ENCODE peak calls at places on chromosomes 4 and X, in nine cellular contexts. One of them, this sample, is unnamed.
A peak's percentile ranks its signal among the peaks of the same experiment; 100 is the strongest.

GRCh38 chr4:154643493-154643892 is 31.0 kb upstream of the FGG start:
- DNase-seq in fibroblast of the conjunctiva: no peak
- DNase-seq in MCF 10A: peak; percentile 38
- DNase-seq in EL: no peak
- DNase-seq in NCI-H345: no peak
- DNase-seq in breast epithelium: no peak
- DNase-seq in anterior cingulate cortex: no peak
- DNase-seq in HT1080: peak; percentile 18
- DNase-seq in A549: no peak
- DNase-seq in this sample: no peak

GRCh38 chr4:7708981-7709380 is 230.7 kb downstream of the AFAP1 start:
- DNase-seq in fibroblast of the conjunctiva: no peak
- DNase-seq in MCF 10A: no peak
- DNase-seq in EL: no peak
- DNase-seq in NCI-H345: no peak
- DNase-seq in breast epithelium: no peak
- DNase-seq in anterior cingulate cortex: no peak
- DNase-seq in HT1080: peak; percentile 60
- DNase-seq in A549: no peak
- DNase-seq in this sample: no peak

GRCh38 chr4:19455196-19455595 is 796.5 kb upstream of the SLIT2 start:
- DNase-seq in fibroblast of the conjunctiva: no peak
- DNase-seq in MCF 10A: no peak
- DNase-seq in EL: no peak
- DNase-seq in NCI-H345: peak; percentile 56
- DNase-seq in breast epithelium: no peak
- DNase-seq in anterior cingulate cortex: no peak
- DNase-seq in HT1080: no peak
- DNase-seq in A549: no peak
- DNase-seq in this sample: no peak

GRCh38 chr4:119748853-119749252 is 120.2 kb upstream of the PDE5A start:
- DNase-seq in fibroblast of the conjunctiva: peak; percentile 85
- DNase-seq in MCF 10A: no peak
- DNase-seq in EL: peak; percentile 58
- DNase-seq in NCI-H345: no peak
- DNase-seq in breast epithelium: no peak
- DNase-seq in anterior cingulate cortex: no peak
- DNase-seq in HT1080: no peak
- DNase-seq in A549: no peak
- DNase-seq in this sample: no peak

GRCh38 chrX:111328858-111329257 is 58.6 kb upstream of the CAPN6 start:
- DNase-seq in fibroblast of the conjunctiva: no peak
- DNase-seq in MCF 10A: no peak
- DNase-seq in EL: no peak
- DNase-seq in NCI-H345: no peak
- DNase-seq in breast epithelium: no peak
- DNase-seq in anterior cingulate cortex: no peak
- DNase-seq in HT1080: no peak
- DNase-seq in A549: no peak
- DNase-seq in this sample: no peak

GRCh38 chr4:152680988-152681731 is 1.4 kb upstream of the TMEM154 start:
- DNase-seq in fibroblast of the conjunctiva: peak; percentile 2
- DNase-seq in MCF 10A: peak; percentile 87
- DNase-seq in EL: peak; percentile 94
- DNase-seq in NCI-H345: no peak
- DNase-seq in breast epithelium: no peak
- DNase-seq in anterior cingulate cortex: no peak
- DNase-seq in HT1080: peak; percentile 96
- DNase-seq in A549: peak; percentile 19
- DNase-seq in this sample: no peak

GRCh38 chr4:177574446-177574845 is 132.2 kb upstream of the AGA start:
- DNase-seq in fibroblast of the conjunctiva: no peak
- DNase-seq in MCF 10A: peak; percentile 76
- DNase-seq in EL: peak; percentile 44
- DNase-seq in NCI-H345: no peak
- DNase-seq in breast epithelium: no peak
- DNase-seq in anterior cingulate cortex: no peak
- DNase-seq in HT1080: no peak
- DNase-seq in A549: no peak
- DNase-seq in this sample: no peak

GRCh38 chr4:173990879-173991231 is 292.6 kb downstream of the FBXO8 start:
- DNase-seq in fibroblast of the conjunctiva: no peak
- DNase-seq in MCF 10A: no peak
- DNase-seq in EL: no peak
- DNase-seq in NCI-H345: no peak
- DNase-seq in breast epithelium: no peak
- DNase-seq in anterior cingulate cortex: no peak
- DNase-seq in HT1080: no peak
- DNase-seq in A549: no peak
- DNase-seq in this sample: no peak

GRCh38 chr4:151850751-151851150 is 89.9 kb upstream of the GATB start:
- DNase-seq in fibroblast of the conjunctiva: no peak
- DNase-seq in MCF 10A: peak; percentile 10
- DNase-seq in EL: peak; percentile 2
- DNase-seq in NCI-H345: no peak
- DNase-seq in breast epithelium: no peak
- DNase-seq in anterior cingulate cortex: no peak
- DNase-seq in HT1080: no peak
- DNase-seq in A549: no peak
- DNase-seq in this sample: no peak

GRCh38 chr4:130722370-130722769 is 1626.4 kb downstream of the C4orf33 start:
- DNase-seq in fibroblast of the conjunctiva: no peak
- DNase-seq in MCF 10A: peak; percentile 77
- DNase-seq in EL: no peak
- DNase-seq in NCI-H345: no peak
- DNase-seq in breast epithelium: no peak
- DNase-seq in anterior cingulate cortex: no peak
- DNase-seq in HT1080: peak; percentile 39
- DNase-seq in A549: no peak
- DNase-seq in this sample: no peak

GRCh38 chrX:96004386-96004785 is 680.3 kb upstream of the DIAPH2 start:
- DNase-seq in fibroblast of the conjunctiva: peak; percentile 30
- DNase-seq in MCF 10A: peak; percentile 51
- DNase-seq in EL: peak; percentile 1
- DNase-seq in NCI-H345: no peak
- DNase-seq in breast epithelium: no peak
- DNase-seq in anterior cingulate cortex: no peak
- DNase-seq in HT1080: peak; percentile 83
- DNase-seq in A549: no peak
- DNase-seq in this sample: no peak

GRCh38 chrX:41273638-41274037 is 60.3 kb upstream of the DDX3X start:
- DNase-seq in fibroblast of the conjunctiva: no peak
- DNase-seq in MCF 10A: peak; percentile 20
- DNase-seq in EL: peak; percentile 29
- DNase-seq in NCI-H345: no peak
- DNase-seq in breast epithelium: no peak
- DNase-seq in anterior cingulate cortex: no peak
- DNase-seq in HT1080: peak; percentile 5
- DNase-seq in A549: no peak
- DNase-seq in this sample: no peak

GRCh38 chr4:148443550-148444295 is 1.5 kb upstream of the NR3C2 start:
- DNase-seq in fibroblast of the conjunctiva: no peak
- DNase-seq in MCF 10A: no peak
- DNase-seq in EL: no peak
- DNase-seq in NCI-H345: no peak
- DNase-seq in breast epithelium: no peak
- DNase-seq in anterior cingulate cortex: no peak
- DNase-seq in HT1080: no peak
- DNase-seq in A549: no peak
- DNase-seq in this sample: peak; percentile 37

GRCh38 chrX:110286126-110286525 is 31.8 kb downstream of the AMMECR1 start:
- DNase-seq in fibroblast of the conjunctiva: peak; percentile 68
- DNase-seq in MCF 10A: peak; percentile 77
- DNase-seq in EL: peak; percentile 81
- DNase-seq in NCI-H345: no peak
- DNase-seq in breast epithelium: no peak
- DNase-seq in anterior cingulate cortex: no peak
- DNase-seq in HT1080: peak; percentile 84
- DNase-seq in A549: peak; percentile 39
- DNase-seq in this sample: no peak

GRCh38 chr4:72942565-72942964 is 127.0 kb downstream of the COX18 start:
- DNase-seq in fibroblast of the conjunctiva: no peak
- DNase-seq in MCF 10A: no peak
- DNase-seq in EL: no peak
- DNase-seq in NCI-H345: no peak
- DNase-seq in breast epithelium: no peak
- DNase-seq in anterior cingulate cortex: no peak
- DNase-seq in HT1080: no peak
- DNase-seq in A549: no peak
- DNase-seq in this sample: no peak

GRCh38 chr4:105741548-105741947 is 33.0 kb downstream of the GSTCD start:
- DNase-seq in fibroblast of the conjunctiva: peak; percentile 53
- DNase-seq in MCF 10A: no peak
- DNase-seq in EL: no peak
- DNase-seq in NCI-H345: no peak
- DNase-seq in breast epithelium: no peak
- DNase-seq in anterior cingulate cortex: no peak
- DNase-seq in HT1080: no peak
- DNase-seq in A549: no peak
- DNase-seq in this sample: no peak

GRCh38 chrX:120457766-120458180 is 11.3 kb downstream of the LAMP2 start:
- DNase-seq in fibroblast of the conjunctiva: peak; percentile 55
- DNase-seq in MCF 10A: peak; percentile 91
- DNase-seq in EL: peak; percentile 78
- DNase-seq in NCI-H345: no peak
- DNase-seq in breast epithelium: no peak
- DNase-seq in anterior cingulate cortex: no peak
- DNase-seq in HT1080: peak; percentile 83
- DNase-seq in A549: no peak
- DNase-seq in this sample: peak; percentile 1

GRCh38 chr4:105709081-105709450 is 482 bp downstream of the GSTCD start:
- DNase-seq in fibroblast of the conjunctiva: no peak
- DNase-seq in MCF 10A: peak; percentile 46
- DNase-seq in EL: peak; percentile 37
- DNase-seq in NCI-H345: peak; percentile 8
- DNase-seq in breast epithelium: no peak
- DNase-seq in anterior cingulate cortex: no peak
- DNase-seq in HT1080: no peak
- DNase-seq in A549: peak; percentile 3
- DNase-seq in this sample: peak; percentile 3

GRCh38 chrX:47247999-47248320 is 15.2 kb downstream of the USP11 start:
- DNase-seq in fibroblast of the conjunctiva: no peak
- DNase-seq in MCF 10A: no peak
- DNase-seq in EL: no peak
- DNase-seq in NCI-H345: no peak
- DNase-seq in breast epithelium: no peak
- DNase-seq in anterior cingulate cortex: no peak
- DNase-seq in HT1080: no peak
- DNase-seq in A549: no peak
- DNase-seq in this sample: no peak

GRCh38 chr4:56999751-57000150 is 21.1 kb downstream of the POLR2B start:
- DNase-seq in fibroblast of the conjunctiva: no peak
- DNase-seq in MCF 10A: no peak
- DNase-seq in EL: no peak
- DNase-seq in NCI-H345: no peak
- DNase-seq in breast epithelium: no peak
- DNase-seq in anterior cingulate cortex: no peak
- DNase-seq in HT1080: no peak
- DNase-seq in A549: no peak
- DNase-seq in this sample: no peak

GRCh38 chr4:127126718-127127117 is 506.0 kb upstream of the INTU start:
- DNase-seq in fibroblast of the conjunctiva: no peak
- DNase-seq in MCF 10A: no peak
- DNase-seq in EL: no peak
- DNase-seq in NCI-H345: no peak
- DNase-seq in breast epithelium: no peak
- DNase-seq in anterior cingulate cortex: no peak
- DNase-seq in HT1080: no peak
- DNase-seq in A549: no peak
- DNase-seq in this sample: no peak

GRCh38 chr4:61273237-61273636 is 73.1 kb downstream of the ADGRL3 start:
- DNase-seq in fibroblast of the conjunctiva: no peak
- DNase-seq in MCF 10A: peak; percentile 57
- DNase-seq in EL: peak; percentile 0
- DNase-seq in NCI-H345: no peak
- DNase-seq in breast epithelium: no peak
- DNase-seq in anterior cingulate cortex: no peak
- DNase-seq in HT1080: no peak
- DNase-seq in A549: no peak
- DNase-seq in this sample: no peak

GRCh38 chr4:169615467-169616106 is 3.2 kb upstream of the NEK1 start:
- DNase-seq in fibroblast of the conjunctiva: no peak
- DNase-seq in MCF 10A: no peak
- DNase-seq in EL: no peak
- DNase-seq in NCI-H345: no peak
- DNase-seq in breast epithelium: no peak
- DNase-seq in anterior cingulate cortex: no peak
- DNase-seq in HT1080: peak; percentile 60
- DNase-seq in A549: no peak
- DNase-seq in this sample: no peak

GRCh38 chrX:69060631-69061408 is 104.4 kb downstream of the PJA1 start:
- DNase-seq in fibroblast of the conjunctiva: no peak
- DNase-seq in MCF 10A: peak; percentile 65
- DNase-seq in EL: peak; percentile 12
- DNase-seq in NCI-H345: no peak
- DNase-seq in breast epithelium: no peak
- DNase-seq in anterior cingulate cortex: no peak
- DNase-seq in HT1080: peak; percentile 4
- DNase-seq in A549: no peak
- DNase-seq in this sample: no peak

GRCh38 chr4:7193040-7193958 is 961 bp downstream of the SORCS2 start:
- DNase-seq in fibroblast of the conjunctiva: no peak
- DNase-seq in MCF 10A: no peak
- DNase-seq in EL: no peak
- DNase-seq in NCI-H345: peak; percentile 72
- DNase-seq in breast epithelium: peak; percentile 50
- DNase-seq in anterior cingulate cortex: no peak
- DNase-seq in HT1080: no peak
- DNase-seq in A549: no peak
- DNase-seq in this sample: no peak

GRCh38 chr4:152935661-152936445 is at the start of gene FHDC1:
- DNase-seq in fibroblast of the conjunctiva: no peak
- DNase-seq in MCF 10A: peak; percentile 84
- DNase-seq in EL: peak; percentile 38
- DNase-seq in NCI-H345: peak; percentile 85
- DNase-seq in breast epithelium: peak; percentile 84
- DNase-seq in anterior cingulate cortex: no peak
- DNase-seq in HT1080: no peak
- DNase-seq in A549: no peak
- DNase-seq in this sample: no peak

GRCh38 chr4:12701384-12701783 is 782.8 kb downstream of the RAB28 start:
- DNase-seq in fibroblast of the conjunctiva: no peak
- DNase-seq in MCF 10A: no peak
- DNase-seq in EL: no peak
- DNase-seq in NCI-H345: no peak
- DNase-seq in breast epithelium: no peak
- DNase-seq in anterior cingulate cortex: no peak
- DNase-seq in HT1080: no peak
- DNase-seq in A549: no peak
- DNase-seq in this sample: no peak

GRCh38 chrX:150898343-150899190 is at the start of gene CD99L2:
- DNase-seq in fibroblast of the conjunctiva: peak; percentile 67
- DNase-seq in MCF 10A: peak; percentile 84
- DNase-seq in EL: peak; percentile 85
- DNase-seq in NCI-H345: peak; percentile 89
- DNase-seq in breast epithelium: peak; percentile 81
- DNase-seq in anterior cingulate cortex: peak; percentile 85
- DNase-seq in HT1080: peak; percentile 84
- DNase-seq in A549: peak; percentile 66
- DNase-seq in this sample: peak; percentile 83

GRCh38 chr4:8818063-8818881 is 53.4 kb downstream of the HMX1 start:
- DNase-seq in fibroblast of the conjunctiva: no peak
- DNase-seq in MCF 10A: no peak
- DNase-seq in EL: no peak
- DNase-seq in NCI-H345: no peak
- DNase-seq in breast epithelium: peak; percentile 17
- DNase-seq in anterior cingulate cortex: no peak
- DNase-seq in HT1080: no peak
- DNase-seq in A549: no peak
- DNase-seq in this sample: no peak

GRCh38 chrX:47112316-47112954 is 32.1 kb downstream of the NDUFB11 start:
- DNase-seq in fibroblast of the conjunctiva: no peak
- DNase-seq in MCF 10A: no peak
- DNase-seq in EL: no peak
- DNase-seq in NCI-H345: no peak
- DNase-seq in breast epithelium: peak; percentile 51
- DNase-seq in anterior cingulate cortex: peak; percentile 0
- DNase-seq in HT1080: no peak
- DNase-seq in A549: no peak
- DNase-seq in this sample: no peak

GRCh38 chr4:53844133-53844532 is 220.3 kb downstream of the CHIC2 start:
- DNase-seq in fibroblast of the conjunctiva: no peak
- DNase-seq in MCF 10A: no peak
- DNase-seq in EL: no peak
- DNase-seq in NCI-H345: no peak
- DNase-seq in breast epithelium: no peak
- DNase-seq in anterior cingulate cortex: no peak
- DNase-seq in HT1080: no peak
- DNase-seq in A549: no peak
- DNase-seq in this sample: no peak

This sample was measured in central memory CD4-positive, alpha-beta T cell.